ENCODE peak calls at places on chromosomes 5 and 9, in eight cellular contexts. G is HCT116, U is GM23248, V is GM23338, T is SK-N-SH, D is hepatocyte, N is OCI-LY7, S is MM.1S. I is an unnamed sample.

GRCh38 chr9:27865031-27865438 is 291.8 kb upstream of the C9orf72 start:
- DNase-seq in G (no peak), U (peak; percentile 46), V (no peak), T (no peak), D (no peak), N (no peak), S (no peak), I (peak; percentile 44)

GRCh38 chr9:27162045-27162444 is 53.0 kb downstream of the TEK start:
- DNase-seq in G (no peak), U (peak; percentile 64), V (no peak), T (no peak), D (peak; percentile 8), N (no peak), S (no peak), I (no peak)

GRCh38 chr9:34741628-34742027 is 31.7 kb upstream of the CCL21 start:
- DNase-seq in G (no peak), U (no peak), V (no peak), T (no peak), D (no peak), N (no peak), S (no peak), I (no peak)

GRCh38 chr5:150487199-150488061 is 20.5 kb upstream of the NDST1 start:
- DNase-seq in G (no peak), U (peak; percentile 68), V (no peak), T (peak; percentile 42), D (peak; percentile 56), N (peak; percentile 79), S (peak; percentile 27), I (peak; percentile 44)

GRCh38 chr5:127386557-127386956 is 96.0 kb downstream of the MEGF10 start:
- DNase-seq in G (no peak), U (peak; percentile 54), V (no peak), T (no peak), D (no peak), N (no peak), S (no peak), I (peak; percentile 7)

GRCh38 chr9:86734762-86735161 is 212.5 kb downstream of the GAS1 start:
- DNase-seq in G (no peak), U (peak; percentile 82), V (no peak), T (no peak), D (no peak), N (no peak), S (no peak), I (peak; percentile 12)

GRCh38 chr9:111178361-111179043 is 140.2 kb upstream of the LPAR1 start:
- DNase-seq in G (no peak), U (peak; percentile 81), V (no peak), T (no peak), D (no peak), N (no peak), S (no peak), I (no peak)

GRCh38 chr9:125755340-125755739 is 8.2 kb downstream of the PBX3 start:
- DNase-seq in G (no peak), U (no peak), V (peak; percentile 56), T (peak; percentile 28), D (no peak), N (no peak), S (no peak), I (no peak)

GRCh38 chr5:68918306-68918705 is 175.5 kb upstream of the SLC30A5 start:
- DNase-seq in G (no peak), U (no peak), V (no peak), T (no peak), D (no peak), N (no peak), S (no peak), I (no peak)

GRCh38 chr5:16974981-16975380 is 38.9 kb upstream of the MYO10 start:
- DNase-seq in G (no peak), U (no peak), V (no peak), T (no peak), D (no peak), N (no peak), S (no peak), I (no peak)

GRCh38 chr5:152271420-152271819 is 133.7 kb downstream of the NMUR2 start:
- DNase-seq in G (peak; percentile 2), U (peak; percentile 4), V (peak; percentile 73), T (no peak), D (peak; percentile 51), N (peak; percentile 11), S (peak; percentile 25), I (peak; percentile 87)

GRCh38 chr5:161847447-161847846 is 473 bp upstream of the GABRA1 start:
- DNase-seq in G (no peak), U (no peak), V (peak; percentile 46), T (no peak), D (no peak), N (no peak), S (no peak), I (no peak)

GRCh38 chr9:76603448-76603895 is 144.5 kb downstream of the GCNT1 start:
- DNase-seq in G (no peak), U (peak; percentile 53), V (no peak), T (no peak), D (no peak), N (no peak), S (no peak), I (no peak)

GRCh38 chr9:136190237-136190601 is 14.7 kb downstream of the LHX3 start:
- DNase-seq in G (no peak), U (no peak), V (no peak), T (no peak), D (no peak), N (no peak), S (no peak), I (no peak)

GRCh38 chr5:103224118-103224893 is 34.3 kb upstream of the MACIR start:
- DNase-seq in G (peak; percentile 57), U (peak; percentile 84), V (peak; percentile 87), T (peak; percentile 45), D (peak; percentile 79), N (peak; percentile 66), S (peak; percentile 81), I (peak; percentile 92)

GRCh38 chr9:132519033-132519432 is 63.4 kb upstream of the BARHL1 start:
- DNase-seq in G (no peak), U (no peak), V (no peak), T (no peak), D (no peak), N (no peak), S (no peak), I (no peak)

GRCh38 chr9:26650325-26650724 is 242.3 kb downstream of the CAAP1 start:
- DNase-seq in G (no peak), U (no peak), V (no peak), T (no peak), D (no peak), N (no peak), S (no peak), I (no peak)

GRCh38 chr5:150034677-150035076 is 34.1 kb downstream of the HMGXB3 start:
- DNase-seq in G (no peak), U (peak; percentile 94), V (no peak), T (no peak), D (no peak), N (no peak), S (no peak), I (no peak)

DNA sequence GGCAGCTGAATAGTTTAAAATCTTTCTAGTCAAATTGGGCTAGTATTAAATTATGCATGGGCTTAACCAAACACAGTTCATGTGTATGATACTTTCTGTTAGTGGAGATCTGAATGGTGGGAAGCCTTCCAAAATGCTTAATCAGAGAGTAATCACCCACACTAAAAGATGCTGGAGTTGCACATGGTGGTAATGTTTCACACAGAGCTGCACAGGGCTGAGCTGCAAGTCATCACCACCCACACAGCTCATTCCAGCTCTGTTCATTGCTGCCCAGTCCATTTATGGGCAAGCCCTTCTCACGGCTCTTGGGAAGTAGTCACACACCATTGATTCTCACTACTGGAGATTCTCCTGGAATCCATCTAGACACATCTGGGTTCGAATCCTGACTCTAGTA is 351.5 kb upstream of the KCNN2 start:
- DNase-seq in G (no peak), U (peak; percentile 45), V (no peak), T (no peak), D (peak; percentile 4), N (no peak), S (no peak), I (no peak)
- H3K9me2 ChIP-seq in G (no peaks in the 10 kb centered on the region), U (no peaks in the 10 kb centered on the region), V (no peaks in the 10 kb centered on the region), T (no peaks in the 10 kb centered on the region), D (no peaks in the 10 kb centered on the region), N (no peaks in the 10 kb centered on the region), S (no peaks in the 10 kb centered on the region), I (no peaks in the 10 kb centered on the region)

GRCh38 chr5:140178482-140179116 is 3.6 kb downstream of the CYSTM1 start:
- DNase-seq in G (no peak), U (no peak), V (no peak), T (no peak), D (no peak), N (no peak), S (no peak), I (no peak)
- H3K4me1 ChIP-seq in G (peaks cover 60% of the 10 kb centered on the region), U (peaks cover 40% of the 10 kb centered on the region), V (peaks cover 22% of the 10 kb centered on the region), T (peaks cover 41% of the 10 kb centered on the region), D (peaks cover 33% of the 10 kb centered on the region), N (peaks cover 10% of the 10 kb centered on the region), S (peaks cover 22% of the 10 kb centered on the region), I (peaks cover 39% of the 10 kb centered on the region)

DNA sequence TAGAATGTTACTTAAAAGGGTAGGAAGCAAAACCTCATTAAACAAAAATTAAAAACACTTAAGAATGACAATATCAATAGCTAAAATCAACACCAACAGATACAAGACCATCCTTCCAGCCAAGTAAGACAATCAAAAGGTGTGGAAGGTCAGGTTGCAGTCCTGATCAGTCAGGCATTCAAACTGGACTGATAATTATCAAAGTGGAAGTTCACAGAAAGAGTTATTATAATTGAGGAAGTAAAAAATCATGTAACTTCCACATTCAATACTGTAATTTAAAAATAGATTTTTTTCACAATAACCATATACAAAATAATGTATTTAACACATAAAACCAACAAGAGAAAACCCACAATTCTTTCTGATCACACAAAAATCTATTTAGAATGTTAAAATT is 142.2 kb upstream of the SLC24A2 start:
- DNase-seq in G (no peak), U (no peak), V (no peak), T (no peak), D (no peak), N (no peak), S (no peak), I (no peak)
- TF ChIP-seq EZH2phosphoT487 in G (no peak), U (no peak), V (no peak), T (no peak), D (no peak), N (no peak), S (no peak), I (no peak)

GRCh38 chr9:69678843-69679538 is 6.8 kb upstream of the APBA1 start:
- DNase-seq in G (no peak), U (peak; percentile 16), V (no peak), T (no peak), D (no peak), N (no peak), S (no peak), I (no peak)
- H3K9me2 ChIP-seq in G (no peaks in the 10 kb centered on the region), U (no peaks in the 10 kb centered on the region), V (no peaks in the 10 kb centered on the region), T (no peaks in the 10 kb centered on the region), D (no peaks in the 10 kb centered on the region), N (no peaks in the 10 kb centered on the region), S (no peaks in the 10 kb centered on the region), I (no peaks in the 10 kb centered on the region)

DNA sequence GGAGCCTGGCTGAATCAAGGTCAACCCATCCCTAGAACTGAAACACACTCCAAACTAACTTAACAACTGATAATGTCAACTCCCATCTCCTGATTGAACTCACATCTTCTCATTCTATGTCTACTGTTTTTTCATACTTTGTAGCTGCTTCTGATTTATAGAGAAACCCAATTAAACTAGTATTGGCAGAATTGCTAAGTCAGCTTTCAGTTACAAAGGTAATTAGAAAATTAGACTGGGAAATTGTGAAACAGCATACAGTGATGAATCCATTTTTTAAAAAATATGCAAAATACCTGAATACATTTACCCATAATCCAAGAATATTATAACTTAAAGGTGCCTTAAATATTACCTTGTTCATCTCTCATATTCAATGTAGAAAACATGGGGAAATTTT is 535.2 kb upstream of the CLINT1 start:
- DNase-seq in G (no peak), U (no peak), V (no peak), T (no peak), D (no peak), N (no peak), S (no peak), I (no peak)
- H3K4me1 ChIP-seq in G (no peaks in the 10 kb centered on the region), U (peaks cover 30% of the 10 kb centered on the region), V (no peaks in the 10 kb centered on the region), T (no peaks in the 10 kb centered on the region), D (no peaks in the 10 kb centered on the region), N (peaks cover 43% of the 10 kb centered on the region), S (peaks cover 16% of the 10 kb centered on the region), I (peaks cover 41% of the 10 kb centered on the region)

I was measured in PC-3.